ENCODE peak calls at places on chromosomes 6 and 20, in eight cellular contexts. S is HuH-7.5, Y is T-helper 17 cell, E is EL, V is brain microvascular endothelial cell, O is activated T-cell treated with anti-CD3 and anti-CD28 coated beads for 1 hour, B is psoas muscle, N is Daoy. F is an unnamed sample.

GRCh38 chr6:109826551-109826950 is 135.5 kb downstream of the FIG4 start:
- DNase-seq in Y (no peak), S (no peak), O (no peak), N (no peak), E (no peak), V (no peak), B (no peak), F (no peak)

GRCh38 chr20:52012093-52012492 is 179.5 kb downstream of the ZFP64 start:
- DNase-seq in B (no peak), O (no peak), N (no peak), V (no peak), E (no peak), Y (no peak), S (no peak), F (no peak)

GRCh38 chr20:20051767-20052073 is 546 bp downstream of the CRNKL1 start:
- DNase-seq in S (no peak), E (no peak), V (no peak), N (no peak), O (no peak), B (no peak), Y (no peak), F (no peak)

GRCh38 chr20:60224914-60225313 is 266.7 kb downstream of the CDH26 start:
- DNase-seq in S (no peak), V (no peak), N (peak), B (no peak), O (no peak), E (peak), Y (no peak), F (no peak)

GRCh38 chr6:127069659-127070279 is 48.7 kb upstream of the RSPO3 start:
- DNase-seq in V (peak), S (peak), E (peak), Y (no peak), O (no peak), N (no peak), B (no peak), F (no peak)

GRCh38 chr6:163592872-163593271 is 178.4 kb downstream of the QKI start:
- DNase-seq in V (no peak), B (no peak), N (no peak), E (no peak), S (no peak), O (no peak), Y (no peak), F (no peak)

GRCh38 chr6:83192456-83192855 is 609 bp downstream of the PGM3 start:
- DNase-seq in V (no peak), N (no peak), B (no peak), Y (no peak), O (no peak), E (peak), S (no peak), F (no peak)

GRCh38 chr20:44683263-44684046 is 31.7 kb upstream of the CCN5 start:
- DNase-seq in Y (no peak), O (peak), E (peak), S (no peak), V (no peak), B (no peak), N (no peak), F (peak)

GRCh38 chr20:30376767-30377658 is 880.5 kb upstream of the DEFB115 start:
- DNase-seq in Y (peak), E (peak), O (peak), S (peak), B (peak), V (peak), N (peak), F (peak)

GRCh38 chr6:5036309-5036708 is 32.5 kb upstream of the RPP40 start:
- DNase-seq in O (no peak), E (peak), Y (no peak), N (peak), B (no peak), S (no peak), V (peak), F (no peak)

GRCh38 chr6:75201901-75202672 is 3.8 kb downstream of the COL12A1 start:
- DNase-seq in V (peak), N (peak), E (no peak), O (no peak), Y (no peak), B (peak), S (no peak), F (no peak)

GRCh38 chr20:41125530-41126457 is 11.5 kb upstream of the PLCG1 start:
- DNase-seq in Y (no peak), V (no peak), O (no peak), N (no peak), B (no peak), S (no peak), E (no peak), F (no peak)

GRCh38 chr20:4674672-4675071 is 47.0 kb upstream of the PRND start:
- DNase-seq in O (no peak), Y (no peak), S (no peak), N (no peak), V (no peak), B (no peak), E (no peak), F (no peak)

GRCh38 chr20:48102821-48103635 is 317.7 kb upstream of the SULF2 start:
- DNase-seq in B (no peak), Y (no peak), E (no peak), S (no peak), N (no peak), O (no peak), V (no peak), F (no peak)

GRCh38 chr20:63177134-63177784 is 38.7 kb downstream of the YTHDF1 start:
- DNase-seq in O (no peak), Y (no peak), S (no peak), E (no peak), V (no peak), N (peak), B (no peak), F (no peak)

GRCh38 chr20:57381596-57382503 is 9.3 kb upstream of the RBM38 start:
- DNase-seq in S (peak), Y (peak), V (peak), E (peak), B (peak), O (peak), N (peak), F (peak)

GRCh38 chr6:157438611-157439109 is 57.7 kb downstream of the ZDHHC14 start:
- DNase-seq in Y (no peak), B (no peak), S (no peak), E (no peak), O (no peak), N (no peak), V (no peak), F (no peak)

GRCh38 chr6:106084106-106084963 is 1.8 kb upstream of the PRDM1 start:
- DNase-seq in V (peak), N (peak), S (peak), O (no peak), E (peak), B (no peak), Y (no peak), F (no peak)

GRCh38 chr6:1831030-1831429 is 221.3 kb downstream of the FOXC1 start:
- DNase-seq in V (no peak), S (no peak), B (no peak), N (no peak), O (no peak), Y (no peak), E (no peak), F (no peak)

GRCh38 chr6:33790306-33790855 is 1.5 kb upstream of the LEMD2 start:
- DNase-seq in V (no peak), Y (no peak), E (no peak), B (no peak), S (no peak), O (no peak), N (no peak), F (no peak)

GRCh38 chr6:44635486-44635885 is 248.0 kb downstream of the CDC5L start:
- DNase-seq in B (no peak), O (no peak), E (no peak), Y (no peak), S (no peak), V (no peak), N (no peak), F (no peak)

GRCh38 chr6:5082487-5083306 is 2.4 kb upstream of the PPP1R3G start:
- DNase-seq in S (no peak), E (peak), B (peak), O (no peak), Y (no peak), N (peak), V (peak), F (no peak)

GRCh38 chr6:170205534-170206316 is 85.2 kb downstream of the DLL1 start:
- DNase-seq in O (no peak), N (no peak), V (no peak), B (no peak), S (no peak), Y (no peak), E (no peak), F (no peak)

GRCh38 chr6:12602951-12603710 is 113.4 kb upstream of the PHACTR1 start:
- DNase-seq in O (no peak), N (peak), V (peak), E (peak), S (no peak), B (no peak), Y (no peak), F (no peak)

GRCh38 chr6:167492096-167492449 is 167.2 kb downstream of the TTLL2 start:
- DNase-seq in B (no peak), E (no peak), V (no peak), O (no peak), S (no peak), N (no peak), Y (no peak), F (no peak)

F was measured in effector CD8-positive, alpha-beta T cell.